ENCODE peak calls at places on chromosomes 11 and 22, in nine cellular contexts. P, F, M, X, Y, U, L, B and O are unnamed samples.

GRCh38 chr11:15006139-15006759 is 34.1 kb upstream of the CALCA start:
- DNase-seq in P (peak), F (peak), M (peak), X (no peak), Y (peak), U (no peak), L (peak), B (peak), O (peak)

GRCh38 chr22:44424131-44424711 is 73.8 kb downstream of the RTL6 start:
- DNase-seq in P (no peak), F (no peak), M (no peak), X (no peak), Y (no peak), U (no peak), L (no peak), B (no peak), O (peak)

GRCh38 chr11:93857413-93858185 is 7.2 kb upstream of the VSTM5 start:
- DNase-seq in P (peak), F (no peak), M (peak), X (no peak), Y (no peak), U (no peak), L (no peak), B (no peak), O (no peak)

GRCh38 chr11:34837246-34837856 is 78.8 kb downstream of the APIP start:
- DNase-seq in P (peak), F (no peak), M (no peak), X (no peak), Y (no peak), U (no peak), L (no peak), B (no peak), O (no peak)

GRCh38 chr22:36136988-36137387 is 23.6 kb downstream of the APOL3 start:
- DNase-seq in P (no peak), F (no peak), M (peak), X (no peak), Y (peak), U (no peak), L (no peak), B (no peak), O (no peak)

GRCh38 chr22:20153945-20154344 is 3.1 kb upstream of the CCDC188 start:
- DNase-seq in P (no peak), F (no peak), M (no peak), X (no peak), Y (no peak), U (no peak), L (no peak), B (no peak), O (no peak)

GRCh38 chr11:69063671-69064260 is 15.0 kb downstream of the TPCN2 start:
- DNase-seq in P (no peak), F (no peak), M (no peak), X (no peak), Y (no peak), U (no peak), L (no peak), B (no peak), O (no peak)

GRCh38 chr22:41048791-41049717 is 43.3 kb upstream of the EP300 start:
- DNase-seq in P (peak), F (no peak), M (peak), X (no peak), Y (peak), U (no peak), L (no peak), B (no peak), O (no peak)

GRCh38 chr11:16242806-16243205 is 113.5 kb downstream of the SOX6 start:
- DNase-seq in P (no peak), F (no peak), M (no peak), X (no peak), Y (no peak), U (no peak), L (no peak), B (no peak), O (no peak)

GRCh38 chr11:1890856-1891830 is 552 bp downstream of the PRR33 start:
- DNase-seq in P (no peak), F (no peak), M (no peak), X (no peak), Y (no peak), U (peak), L (no peak), B (no peak), O (no peak)

GRCh38 chr11:63534895-63535461 is 1.6 kb upstream of the PLAAT4 start:
- DNase-seq in P (no peak), F (no peak), M (no peak), X (no peak), Y (no peak), U (no peak), L (no peak), B (no peak), O (no peak)

GRCh38 chr11:99670268-99670667 is 649.5 kb downstream of the CNTN5 start:
- DNase-seq in P (no peak), F (no peak), M (no peak), X (no peak), Y (no peak), U (no peak), L (no peak), B (no peak), O (no peak)

GRCh38 chr11:75553182-75553581 is 8.9 kb upstream of the SERPINH1 start:
- DNase-seq in P (no peak), F (no peak), M (no peak), X (no peak), Y (no peak), U (no peak), L (no peak), B (no peak), O (no peak)

GRCh38 chr11:128210148-128210940 is 377.0 kb downstream of the ETS1 start:
- DNase-seq in P (peak), F (no peak), M (peak), X (no peak), Y (peak), U (no peak), L (peak), B (no peak), O (no peak)

GRCh38 chr11:60739114-60739513 is 14.6 kb downstream of the MS4A18 start:
- DNase-seq in P (no peak), F (no peak), M (no peak), X (no peak), Y (no peak), U (no peak), L (no peak), B (no peak), O (no peak)

GRCh38 chr11:115871161-115871750 is 367.0 kb upstream of the CADM1 start:
- DNase-seq in P (no peak), F (no peak), M (no peak), X (no peak), Y (no peak), U (no peak), L (no peak), B (no peak), O (no peak)

GRCh38 chr11:101866619-101867491 is 48.0 kb upstream of the CEP126 start:
- DNase-seq in P (no peak), F (no peak), M (peak), X (no peak), Y (peak), U (no peak), L (peak), B (no peak), O (peak)